ENCODE peak calls at places on chromosomes 2 and 18, in four cellular contexts. D is nucleus accumbens; A is activated naive CD4-positive, alpha-beta T cell treated with anti-CD3 and anti-CD28 coated beads for 36 hours; G is gastrocnemius medialis. C is an unnamed sample.

GRCh38 chr2:108615480-108616090 is 81.3 kb downstream of the LIMS1 start:
- DNase-seq in D (no peak), A (no peak), G (no peak), C (no peak)

GRCh38 chr18:41899535-41899934 is 55.5 kb upstream of the PIK3C3 start:
- DNase-seq in D (no peak), A (no peak), G (no peak), C (no peak)

GRCh38 chr2:33670392-33670937 is 71.4 kb upstream of the FAM98A start:
- DNase-seq in D (no peak), A (no peak), G (no peak), C (peak)

GRCh38 chr2:25697559-25698341 is 24.4 kb upstream of the DTNB start:
- DNase-seq in D (no peak), A (no peak), G (no peak), C (peak)

GRCh38 chr2:187581125-187581896 is 27.1 kb upstream of the TFPI start:
- DNase-seq in D (no peak), A (peak), G (no peak), C (peak)

GRCh38 chr2:27431395-27431794 is 3.0 kb downstream of the NRBP1 start:
- DNase-seq in D (no peak), A (peak), G (no peak), C (peak)

GRCh38 chr2:190578158-190579057 is 43.9 kb upstream of the NEMP2 start:
- DNase-seq in D (no peak), A (no peak), G (no peak), C (peak)

GRCh38 chr2:240412211-240412830 is 23.1 kb upstream of the GPC1 start:
- DNase-seq in D (no peak), A (no peak), G (no peak), C (no peak)

GRCh38 chr2:14297340-14297739 is 335.2 kb upstream of the LRATD1 start:
- DNase-seq in D (no peak), A (no peak), G (no peak), C (peak)

GRCh38 chr2:65604246-65604645 is 171.8 kb upstream of the SPRED2 start:
- DNase-seq in D (no peak), A (no peak), G (no peak), C (peak)

GRCh38 chr2:65404988-65405697 is 27.3 kb downstream of the SPRED2 start:
- DNase-seq in D (no peak), A (no peak), G (no peak), C (no peak)